ENCODE peak calls at places on chromosome X, in seven cellular contexts. E is hepatocyte, O is left cardiac atrium, K is KBM-7, G is NCI-H2029, V is GM10248, F is substantia nigra. I is an unnamed sample.

GRCh38 chrX:65607070-65607742 is 60.2 kb upstream of the MSN start:
- DNase-seq in K (peak; percentile 31), O (no peak), E (no peak), G (no peak), V (no peak), F (no peak), I (no peak)

GRCh38 chrX:140765043-140765784 is 55.7 kb downstream of the LINC00632 start:
- DNase-seq in G (no peak), K (no peak), F (no peak), E (peak; percentile 35), O (peak; percentile 22), V (no peak), I (no peak)

GRCh38 chrX:45264865-45265264 is 64.2 kb upstream of the DIPK2B start:
- DNase-seq in V (no peak), K (no peak), G (no peak), E (no peak), F (peak; percentile 0), O (no peak), I (no peak)

GRCh38 chrX:39063702-39064101 is 262.4 kb downstream of the MID1IP1 start:
- DNase-seq in K (no peak), V (no peak), G (no peak), O (no peak), F (no peak), E (no peak), I (no peak)

GRCh38 chrX:154096140-154097002 is 1.1 kb downstream of the MECP2 start:
- DNase-seq in E (peak; percentile 21), F (no peak), V (no peak), K (peak; percentile 31), O (no peak), G (no peak), I (no peak)

GRCh38 chrX:119145241-119145653 is 17.6 kb upstream of the KIAA1210 start:
- DNase-seq in F (no peak), V (no peak), E (peak; percentile 26), G (no peak), O (no peak), K (peak; percentile 32), I (no peak)

GRCh38 chrX:69616520-69617203 is 749 bp downstream of the EDA start:
- DNase-seq in V (no peak), K (peak; percentile 28), E (peak; percentile 42), O (peak; percentile 32), G (no peak), F (no peak), I (no peak)

GRCh38 chrX:69036674-69037573 is 128.3 kb downstream of the PJA1 start:
- DNase-seq in O (no peak), E (no peak), V (no peak), F (no peak), K (no peak), G (no peak), I (no peak)

GRCh38 chrX:129360175-129360574 is 163.1 kb downstream of the SMARCA1 start:
- DNase-seq in V (peak; percentile 18), G (peak; percentile 40), K (peak; percentile 82), O (peak; percentile 18), F (peak; percentile 1), E (peak; percentile 53), I (peak; percentile 23)

GRCh38 chrX:119292445-119292844 is 56.4 kb downstream of the PGRMC1 start:
- DNase-seq in K (no peak), G (no peak), F (no peak), O (no peak), V (no peak), E (no peak), I (no peak)

GRCh38 chrX:111511477-111511876 is at the start of gene SERTM2:
- DNase-seq in G (no peak), E (peak; percentile 65), K (peak; percentile 62), O (no peak), F (no peak), V (peak; percentile 5), I (peak; percentile 0)

GRCh38 chrX:45622538-45622937 is 421.9 kb upstream of the DIPK2B start:
- DNase-seq in V (no peak), F (no peak), G (no peak), O (no peak), E (no peak), K (no peak), I (no peak)

GRCh38 chrX:23736030-23736429 is 7.0 kb downstream of the ACOT9 start:
- DNase-seq in E (no peak), G (no peak), K (no peak), V (no peak), F (no peak), O (no peak), I (no peak)

GRCh38 chrX:66110112-66110511 is 53.9 kb upstream of the HEPH start:
- DNase-seq in F (no peak), E (peak; percentile 9), K (peak; percentile 83), G (no peak), V (peak; percentile 10), O (no peak), I (peak; percentile 56)

GRCh38 chrX:129115104-129115503 is 408.2 kb downstream of the SMARCA1 start:
- DNase-seq in K (peak; percentile 56), G (peak; percentile 50), O (no peak), V (peak; percentile 11), E (peak; percentile 58), F (no peak), I (peak; percentile 16)

GRCh38 chrX:1086444-1087409 is 125.7 kb downstream of the CRLF2 start:
- DNase-seq in V (no peak), F (no peak), K (no peak), E (no peak), O (no peak), G (no peak), I (no peak)

GRCh38 chrX:68462197-68462596 is 28.9 kb upstream of the OPHN1 start:
- DNase-seq in O (no peak), E (peak; percentile 7), F (no peak), K (no peak), V (no peak), G (no peak), I (no peak)

GRCh38 chrX:1659664-1660461 is 45.0 kb downstream of the ASMT start:
- DNase-seq in E (no peak), O (no peak), K (no peak), F (no peak), G (no peak), V (no peak), I (no peak)

GRCh38 chrX:107659768-107660167 is 31.5 kb downstream of the PRPS1 start:
- DNase-seq in G (peak; percentile 7), F (no peak), K (peak; percentile 77), V (peak; percentile 24), E (peak; percentile 75), O (no peak), I (peak; percentile 39)

GRCh38 chrX:104565791-104566687 is at the start of gene IL1RAPL2:
- DNase-seq in O (no peak), F (no peak), K (peak; percentile 50), E (peak; percentile 66), G (no peak), V (no peak), I (no peak)